ENCODE peak calls at places on chromosomes 16 and 17, in four cellular contexts. One of them, this sample, is unnamed. For H3K9me3 and H3K36me3, the result is how much of the 10 kb centered on the place peaks cover.

GRCh38 chr17:31411707-31412285 is 20.3 kb downstream of the RAB11FIP4 start:
- DNase-seq in ovary: no peak
- DNase-seq in endodermal cell: no peak
- DNase-seq in mucosa of descending colon: no peak
- DNase-seq in this sample: no peak

GRCh38 chr17:68567035-68567434 is 34.1 kb downstream of the FAM20A start:
- DNase-seq in ovary: no peak
- DNase-seq in endodermal cell: no peak
- DNase-seq in mucosa of descending colon: no peak
- DNase-seq in this sample: no peak

GRCh38 chr17:17143501-17143900 is 62.6 kb downstream of the PLD6 start:
- DNase-seq in ovary: no peak
- DNase-seq in endodermal cell: no peak
- DNase-seq in mucosa of descending colon: no peak
- DNase-seq in this sample: no peak

GRCh38 chr17:82696259-82696658 is 2.2 kb downstream of the RAB40B start:
- DNase-seq in ovary: no peak
- DNase-seq in endodermal cell: no peak
- DNase-seq in mucosa of descending colon: peak
- DNase-seq in this sample: no peak

GRCh38 chr17:42676424-42677011 is at the start of gene PLEKHH3:
- DNase-seq in ovary: no peak
- DNase-seq in endodermal cell: no peak
- DNase-seq in mucosa of descending colon: peak
- DNase-seq in this sample: no peak

GRCh38 chr16:83403751-83404150 is 404.0 kb upstream of the HSBP1 start:
- DNase-seq in ovary: no peak
- DNase-seq in endodermal cell: no peak
- DNase-seq in mucosa of descending colon: no peak
- DNase-seq in this sample: no peak

GRCh38 chr17:48444531-48445247 is 14.7 kb upstream of the SKAP1 start:
- DNase-seq in ovary: no peak
- DNase-seq in endodermal cell: no peak
- DNase-seq in mucosa of descending colon: no peak
- DNase-seq in this sample: peak

GRCh38 chr17:30212750-30213149 is 22.7 kb downstream of the SLC6A4 start:
- DNase-seq in ovary: no peak
- DNase-seq in endodermal cell: peak
- DNase-seq in mucosa of descending colon: no peak
- DNase-seq in this sample: no peak

GRCh38 chr16:52573365-52574104 is 26.6 kb upstream of the TOX3 start:
- DNase-seq in ovary: no peak
- DNase-seq in endodermal cell: no peak
- DNase-seq in mucosa of descending colon: no peak
- DNase-seq in this sample: no peak

GRCh38 chr17:65228734-65229390 is 91.7 kb downstream of the RGS9 start:
- DNase-seq in ovary: no peak
- DNase-seq in endodermal cell: peak
- DNase-seq in mucosa of descending colon: no peak
- DNase-seq in this sample: peak

GRCh38 chr17:51270675-51271074 is 10.3 kb downstream of the UTP18 start:
- DNase-seq in ovary: no peak
- DNase-seq in endodermal cell: no peak
- DNase-seq in mucosa of descending colon: no peak
- DNase-seq in this sample: no peak

GRCh38 chr17:45171338-45172231 is 9.9 kb downstream of the HEXIM2 start:
- DNase-seq in ovary: no peak
- DNase-seq in endodermal cell: peak
- DNase-seq in mucosa of descending colon: peak
- DNase-seq in this sample: no peak

GRCh38 chr17:57517216-57517518 is 227.9 kb downstream of the CCDC182 start:
- DNase-seq in ovary: no peak
- DNase-seq in endodermal cell: no peak
- DNase-seq in mucosa of descending colon: no peak
- DNase-seq in this sample: no peak

GRCh38 chr17:17381438-17382059 is 78.4 kb downstream of the NT5M start:
- DNase-seq in ovary: no peak
- DNase-seq in endodermal cell: no peak
- DNase-seq in mucosa of descending colon: no peak
- DNase-seq in this sample: no peak

GRCh38 chr16:2535644-2536021 is 2.2 kb upstream of the PDPK1 start:
- DNase-seq in ovary: peak
- DNase-seq in endodermal cell: peak
- DNase-seq in mucosa of descending colon: peak
- DNase-seq in this sample: no peak

GRCh38 chr16:81730090-81731051 is 48.7 kb upstream of the PLCG2 start:
- DNase-seq in ovary: peak
- DNase-seq in endodermal cell: peak
- DNase-seq in mucosa of descending colon: peak
- DNase-seq in this sample: peak

GRCh38 chr17:50793007-50793406 is 25.7 kb upstream of the ANKRD40CL start:
- DNase-seq in ovary: no peak
- DNase-seq in endodermal cell: no peak
- DNase-seq in mucosa of descending colon: no peak
- DNase-seq in this sample: no peak

GRCh38 chr16:89860747-89861304 is 12.6 kb upstream of the TCF25 start:
- DNase-seq in ovary: peak
- DNase-seq in endodermal cell: peak
- DNase-seq in mucosa of descending colon: peak
- DNase-seq in this sample: peak

DNA sequence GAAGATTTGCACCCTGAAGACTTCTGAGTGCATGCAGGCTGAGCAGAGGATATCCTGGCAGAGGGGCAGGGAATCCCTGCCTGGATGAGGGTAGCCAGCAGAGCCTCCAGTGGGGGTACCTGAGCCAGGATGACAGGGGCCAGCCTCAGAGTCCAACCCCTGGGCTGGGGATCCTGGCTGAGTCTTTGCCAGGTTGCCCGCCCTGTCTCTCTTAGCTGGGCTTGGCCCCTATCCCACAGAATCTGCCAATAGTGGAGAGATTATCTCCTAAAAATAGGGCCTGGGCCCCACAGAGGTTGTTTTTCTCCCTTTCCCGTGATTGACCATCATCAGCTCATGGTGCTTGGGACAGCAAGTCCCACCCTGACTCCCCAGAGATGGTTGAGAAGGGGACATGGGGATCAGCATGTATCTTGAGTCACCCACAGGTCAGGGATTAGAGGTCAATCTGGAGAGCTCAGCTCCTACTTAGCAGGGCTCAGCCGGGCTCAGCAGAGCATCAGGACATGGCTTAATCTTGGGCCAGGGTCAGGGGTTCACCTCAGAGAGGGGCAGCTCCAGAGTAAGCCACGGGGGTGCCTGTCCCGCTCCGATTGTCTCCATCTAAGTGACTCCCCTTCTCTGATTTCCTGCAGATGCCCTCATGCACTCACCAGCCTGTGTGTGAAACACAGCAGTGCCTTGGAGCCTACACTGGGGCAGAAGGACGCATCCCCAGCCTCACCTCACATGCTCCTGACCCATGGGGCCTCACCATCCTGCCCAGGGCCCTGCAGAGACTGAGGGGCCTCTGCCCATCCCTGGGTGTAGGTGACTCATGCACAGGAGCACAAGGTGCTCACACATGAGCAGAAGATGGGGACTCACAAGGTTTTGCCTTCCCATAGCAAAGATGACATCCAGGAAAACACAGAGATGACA is 11.5 kb downstream of the CDH16 start:
- DNase-seq in ovary: no peak
- DNase-seq in endodermal cell: no peak
- DNase-seq in mucosa of descending colon: peak
- DNase-seq in this sample: no peak
- H3K9me3 ChIP-seq in ovary: under half
- H3K9me3 ChIP-seq in endodermal cell: under half
- H3K9me3 ChIP-seq in mucosa of descending colon: under half
- H3K9me3 ChIP-seq in this sample: under half

GRCh38 chr16:67943256-67943618 is 683 bp downstream of the LCAT start:
- DNase-seq in ovary: peak
- DNase-seq in endodermal cell: no peak
- DNase-seq in mucosa of descending colon: no peak
- DNase-seq in this sample: no peak
- H3K36me3 ChIP-seq in ovary: under half
- H3K36me3 ChIP-seq in endodermal cell: under half
- H3K36me3 ChIP-seq in mucosa of descending colon: under half
- H3K36me3 ChIP-seq in this sample: under half

DNA sequence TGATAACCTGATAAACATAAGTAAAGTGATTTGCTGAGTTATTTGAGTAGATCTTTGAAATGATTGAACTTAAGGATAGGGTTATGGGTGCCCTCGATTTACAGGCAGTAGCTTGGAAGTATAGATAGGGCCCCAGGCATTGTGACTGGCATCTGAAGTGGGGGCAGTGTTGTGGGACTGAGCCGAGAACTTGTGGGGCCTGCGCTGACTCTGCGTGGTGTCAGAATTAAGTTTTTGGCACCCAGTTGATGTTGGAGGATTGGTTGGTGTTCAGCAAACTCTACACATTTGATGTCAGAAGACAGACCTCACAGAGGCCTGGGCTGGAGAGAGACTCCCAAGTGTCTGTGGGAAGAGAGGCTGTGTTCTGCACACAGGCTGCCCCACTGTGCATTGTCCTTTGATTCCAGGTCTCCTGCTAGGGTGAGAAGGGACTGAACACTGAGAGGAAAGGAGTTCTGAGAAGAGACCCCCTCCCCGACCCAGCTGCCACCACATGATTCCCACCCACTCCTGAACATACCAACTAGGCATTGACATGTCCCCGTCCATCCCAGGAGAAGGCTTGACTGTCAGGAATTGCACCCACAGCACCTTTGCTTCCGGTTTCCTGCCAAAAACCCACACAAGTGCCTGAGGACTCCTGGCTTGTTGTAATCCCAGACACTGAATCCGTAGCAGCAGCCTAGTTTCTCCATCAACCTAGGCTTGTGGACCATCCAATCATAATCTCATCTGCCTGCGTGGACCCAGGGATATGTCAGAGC is 4.5 kb downstream of the ZNF267 start:
- DNase-seq in ovary: no peak
- DNase-seq in endodermal cell: no peak
- DNase-seq in mucosa of descending colon: no peak
- DNase-seq in this sample: no peak
- H3K9me3 ChIP-seq in ovary: under half
- H3K9me3 ChIP-seq in endodermal cell: under half
- H3K9me3 ChIP-seq in mucosa of descending colon: under half
- H3K9me3 ChIP-seq in this sample: under half

GRCh38 chr16:87703835-87704375 is 61.9 kb downstream of the KLHDC4 start:
- DNase-seq in ovary: no peak
- DNase-seq in endodermal cell: no peak
- DNase-seq in mucosa of descending colon: no peak
- DNase-seq in this sample: no peak
- H3K36me3 ChIP-seq in ovary: under half
- H3K36me3 ChIP-seq in endodermal cell: under half
- H3K36me3 ChIP-seq in mucosa of descending colon: under half
- H3K36me3 ChIP-seq in this sample: under half

DNA sequence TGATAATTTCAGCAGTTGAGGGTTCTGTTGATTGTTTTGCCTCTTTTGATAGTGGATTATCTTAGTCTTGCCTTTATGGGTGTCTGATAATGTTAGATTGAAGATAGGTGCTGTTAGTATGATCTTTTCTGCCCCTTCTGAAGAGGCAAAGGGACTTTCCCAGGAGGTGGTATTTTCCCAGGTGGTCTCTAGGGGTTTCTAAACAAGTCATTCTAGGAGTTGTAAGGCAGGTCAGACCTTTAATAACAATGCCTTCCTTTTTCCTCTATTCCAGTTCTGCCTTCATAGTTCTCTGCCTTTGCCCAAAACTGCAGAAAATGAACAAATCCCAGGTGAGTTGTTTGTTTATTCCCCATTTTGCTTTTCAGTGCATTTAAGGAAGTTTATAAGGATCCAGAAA is 4.3 kb downstream of the ZFP1 start:
- DNase-seq in ovary: no peak
- DNase-seq in endodermal cell: no peak
- DNase-seq in mucosa of descending colon: no peak
- DNase-seq in this sample: no peak
- H3K9me3 ChIP-seq in ovary: under half
- H3K9me3 ChIP-seq in endodermal cell: half or more
- H3K9me3 ChIP-seq in mucosa of descending colon: under half
- H3K9me3 ChIP-seq in this sample: under half

DNA sequence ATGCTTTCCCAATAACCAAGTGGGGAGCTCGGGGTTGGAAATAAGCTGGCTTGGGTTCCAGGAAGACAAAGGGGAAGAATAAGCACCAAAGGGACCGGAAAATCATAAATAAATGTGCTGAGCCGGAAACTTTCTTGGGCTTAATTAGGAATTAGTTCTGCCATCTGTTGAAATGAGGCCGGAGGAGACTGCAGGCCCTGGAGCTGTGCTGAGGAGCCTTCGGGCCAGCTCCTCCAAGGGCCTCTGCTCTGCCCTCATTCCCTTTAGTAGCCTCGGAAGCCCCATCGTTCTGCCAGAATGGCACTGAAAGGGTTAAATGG is 36.5 kb downstream of the GRIN2C start:
- DNase-seq in ovary: no peak
- DNase-seq in endodermal cell: no peak
- DNase-seq in mucosa of descending colon: no peak
- DNase-seq in this sample: no peak
- H3K36me3 ChIP-seq in ovary: under half
- H3K36me3 ChIP-seq in endodermal cell: under half
- H3K36me3 ChIP-seq in mucosa of descending colon: under half
- H3K36me3 ChIP-seq in this sample: under half

GRCh38 chr16:57734308-57734924 is 1.2 kb upstream of the KATNB1 start:
- DNase-seq in ovary: no peak
- DNase-seq in endodermal cell: no peak
- DNase-seq in mucosa of descending colon: peak
- DNase-seq in this sample: no peak

GRCh38 chr16:57738844-57739243 is 3.3 kb downstream of the KATNB1 start:
- DNase-seq in ovary: no peak
- DNase-seq in endodermal cell: no peak
- DNase-seq in mucosa of descending colon: no peak
- DNase-seq in this sample: no peak

GRCh38 chr16:57736419-57737281 is 1.1 kb downstream of the KATNB1 start:
- DNase-seq in ovary: no peak
- DNase-seq in endodermal cell: peak
- DNase-seq in mucosa of descending colon: peak
- DNase-seq in this sample: peak

GRCh38 chr16:57734925-57735754 is 430 bp upstream of the KATNB1 start:
- DNase-seq in ovary: peak
- DNase-seq in endodermal cell: peak
- DNase-seq in mucosa of descending colon: peak
- DNase-seq in this sample: peak

DNA sequence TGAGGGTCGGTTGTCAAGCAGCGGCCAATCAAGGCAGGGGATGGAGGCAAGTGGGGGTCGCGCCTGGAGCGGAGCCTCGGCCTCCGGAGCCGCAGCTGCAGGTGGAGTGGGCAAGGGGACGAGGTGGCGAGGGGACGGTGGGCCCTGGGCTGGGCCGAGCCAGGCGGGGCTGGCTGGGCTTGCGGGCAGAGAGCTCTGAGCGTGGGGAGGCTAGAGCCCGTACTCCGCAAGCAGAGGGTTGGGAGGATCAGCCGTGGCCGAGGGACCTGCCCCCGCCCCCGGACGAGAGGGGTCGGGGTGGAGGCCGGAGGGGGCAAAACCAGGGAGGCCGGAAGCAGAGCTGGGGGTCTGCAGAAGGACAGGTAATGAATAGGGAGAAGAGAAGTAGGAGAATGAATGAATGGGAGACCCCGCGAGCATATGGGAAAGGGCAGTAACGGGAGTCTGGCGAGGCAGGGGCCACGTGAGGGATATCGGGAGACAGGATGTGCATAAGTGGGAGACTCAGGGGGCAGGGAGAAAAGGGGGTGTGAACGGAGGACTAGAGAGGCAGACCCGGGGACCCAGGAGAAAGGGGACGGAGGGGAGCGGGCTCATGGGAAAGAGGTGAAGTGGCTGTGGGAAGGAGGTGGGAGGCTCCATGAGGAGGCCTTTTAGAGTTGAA is at the start of gene KATNB1:
- DNase-seq in ovary: no peak
- DNase-seq in endodermal cell: no peak
- DNase-seq in mucosa of descending colon: no peak
- DNase-seq in this sample: no peak
- H3K9me3 ChIP-seq in ovary: under half
- H3K9me3 ChIP-seq in endodermal cell: under half
- H3K9me3 ChIP-seq in mucosa of descending colon: under half
- H3K9me3 ChIP-seq in this sample: under half